ENCODE peak calls at places on chromosomes 5 and 9, in ten cellular contexts. S is IMR-90, J is adrenal gland, Q is A549, Y is body of pancreas, U is NB4, X is thyroid gland, C is right lobe of liver, K is HepG2, Z is uterus. T is an unnamed sample.

GRCh38 chr5:94471496-94471895 is 146.9 kb downstream of the KIAA0825 start:
- DNase-seq in X (no peak), Y (no peak), C (no peak), S (no peak), J (no peak), U (no peak), Q (no peak), Z (no peak), K (no peak), T (no peak)

GRCh38 chr5:17132444-17133083 is 84.9 kb upstream of the BASP1 start:
- DNase-seq in Z (no peak), K (no peak), Y (no peak), S (peak), Q (peak), X (no peak), U (peak), C (no peak), J (no peak), T (no peak)

GRCh38 chr9:84839538-84839937 is 170.0 kb downstream of the NTRK2 start:
- DNase-seq in C (no peak), Y (no peak), J (no peak), U (no peak), Q (no peak), Z (no peak), K (no peak), S (no peak), X (no peak), T (no peak)

GRCh38 chr9:134210511-134210907 is 46.1 kb upstream of the RNU6ATAC start:
- DNase-seq in X (no peak), Z (no peak), U (no peak), C (peak), K (no peak), S (no peak), J (no peak), Y (no peak), Q (no peak), T (no peak)

GRCh38 chr5:77846422-77847128 is 70.4 kb upstream of the TBCA start:
- DNase-seq in C (no peak), K (no peak), X (no peak), J (no peak), U (no peak), Q (no peak), S (no peak), Z (no peak), Y (no peak), T (no peak)

GRCh38 chr5:135246923-135247795 is 151.9 kb downstream of the MACROH2A1 start:
- DNase-seq in J (peak), K (no peak), S (peak), Q (peak), X (peak), U (peak), C (no peak), Z (peak), Y (no peak), T (no peak)

GRCh38 chr5:85000671-85001070 is 616.0 kb upstream of the EDIL3 start:
- DNase-seq in U (no peak), X (no peak), J (no peak), Z (no peak), S (peak), Y (no peak), Q (no peak), K (no peak), C (no peak), T (no peak)

GRCh38 chr5:179267071-179267670 is 78.1 kb downstream of the ADAMTS2 start:
- DNase-seq in Q (no peak), K (no peak), Z (peak), J (peak), U (no peak), S (no peak), C (peak), Y (peak), X (no peak), T (no peak)

GRCh38 chr5:76388236-76388635 is 14.8 kb upstream of the IQGAP2 start:
- DNase-seq in K (no peak), U (no peak), Z (no peak), J (no peak), C (no peak), S (no peak), Q (no peak), X (no peak), Y (no peak), T (peak)

GRCh38 chr5:16808021-16808420 is 128.1 kb downstream of the MYO10 start:
- DNase-seq in S (no peak), K (no peak), Z (no peak), U (no peak), X (no peak), Q (no peak), C (no peak), J (no peak), Y (no peak), T (no peak)

GRCh38 chr9:72271617-72272478 is 93.2 kb downstream of the ZFAND5 start:
- DNase-seq in Y (peak), U (peak), Z (peak), C (no peak), Q (peak), K (peak), X (peak), S (peak), J (peak), T (peak)

GRCh38 chr5:39783756-39784421 is 359.1 kb upstream of the DAB2 start:
- DNase-seq in U (no peak), Z (no peak), Y (no peak), X (no peak), K (no peak), C (no peak), J (no peak), S (peak), Q (no peak), T (no peak)

GRCh38 chr5:86879086-86879485 is 261.3 kb downstream of the COX7C start:
- DNase-seq in J (no peak), U (no peak), Z (no peak), K (no peak), Q (no peak), S (no peak), C (no peak), X (no peak), Y (no peak), T (no peak)

GRCh38 chr5:91235194-91235793 is 147.8 kb downstream of the ARRDC3 start:
- DNase-seq in Q (no peak), S (no peak), U (no peak), K (peak), J (no peak), X (peak), C (no peak), Z (no peak), Y (no peak), T (no peak)

GRCh38 chr5:156819967-156820581 is 30.0 kb upstream of the PPP1R2B start:
- DNase-seq in S (no peak), X (no peak), Z (no peak), Q (no peak), J (no peak), Y (no peak), K (no peak), U (no peak), C (no peak), T (no peak)

GRCh38 chr9:16023466-16023865 is 470.6 kb downstream of the CCDC171 start:
- DNase-seq in Z (no peak), Q (no peak), J (no peak), X (no peak), Y (no peak), K (no peak), S (peak), U (no peak), C (no peak), T (no peak)

GRCh38 chr9:107019216-107019615 is 156.2 kb downstream of the ZNF462 start:
- DNase-seq in X (no peak), Q (no peak), Z (no peak), Y (no peak), J (no peak), K (no peak), C (no peak), U (no peak), S (peak), T (no peak)

GRCh38 chr5:40797273-40798011 is 732 bp downstream of the PRKAA1 start:
- DNase-seq in C (peak), Z (peak), K (no peak), J (peak), Y (peak), U (peak), S (peak), Q (peak), X (peak), T (peak)

GRCh38 chr5:14263700-14264099 is 120.6 kb downstream of the TRIO start:
- DNase-seq in S (no peak), Z (no peak), U (no peak), Y (no peak), C (no peak), K (no peak), Q (no peak), J (no peak), X (no peak), T (peak)

GRCh38 chr5:14266171-14266570 is 123.0 kb downstream of the TRIO start:
- DNase-seq in S (no peak), K (no peak), Q (no peak), U (no peak), X (no peak), Z (no peak), C (no peak), J (no peak), Y (no peak), T (no peak)

GRCh38 chr5:14266686-14267085 is 123.5 kb downstream of the TRIO start:
- DNase-seq in Q (no peak), J (no peak), Z (no peak), C (no peak), X (no peak), Y (no peak), U (peak), K (no peak), S (no peak), T (no peak)

GRCh38 chr5:14265574-14265973 is 122.4 kb downstream of the TRIO start:
- DNase-seq in Z (no peak), K (peak), Y (no peak), C (no peak), Q (peak), J (no peak), U (no peak), X (no peak), S (peak), T (no peak)

GRCh38 chr5:14264605-14265316 is 121.6 kb downstream of the TRIO start:
- DNase-seq in C (peak), X (peak), S (peak), Y (peak), U (peak), J (peak), Z (peak), Q (peak), K (peak), T (peak)
- H3K4me3 ChIP-seq in C (peak), X (no peak), S (no peak), Y (no peak), U (peak), J (no peak), Z (peak), Q (peak), K (peak), T (peak)

DNA sequence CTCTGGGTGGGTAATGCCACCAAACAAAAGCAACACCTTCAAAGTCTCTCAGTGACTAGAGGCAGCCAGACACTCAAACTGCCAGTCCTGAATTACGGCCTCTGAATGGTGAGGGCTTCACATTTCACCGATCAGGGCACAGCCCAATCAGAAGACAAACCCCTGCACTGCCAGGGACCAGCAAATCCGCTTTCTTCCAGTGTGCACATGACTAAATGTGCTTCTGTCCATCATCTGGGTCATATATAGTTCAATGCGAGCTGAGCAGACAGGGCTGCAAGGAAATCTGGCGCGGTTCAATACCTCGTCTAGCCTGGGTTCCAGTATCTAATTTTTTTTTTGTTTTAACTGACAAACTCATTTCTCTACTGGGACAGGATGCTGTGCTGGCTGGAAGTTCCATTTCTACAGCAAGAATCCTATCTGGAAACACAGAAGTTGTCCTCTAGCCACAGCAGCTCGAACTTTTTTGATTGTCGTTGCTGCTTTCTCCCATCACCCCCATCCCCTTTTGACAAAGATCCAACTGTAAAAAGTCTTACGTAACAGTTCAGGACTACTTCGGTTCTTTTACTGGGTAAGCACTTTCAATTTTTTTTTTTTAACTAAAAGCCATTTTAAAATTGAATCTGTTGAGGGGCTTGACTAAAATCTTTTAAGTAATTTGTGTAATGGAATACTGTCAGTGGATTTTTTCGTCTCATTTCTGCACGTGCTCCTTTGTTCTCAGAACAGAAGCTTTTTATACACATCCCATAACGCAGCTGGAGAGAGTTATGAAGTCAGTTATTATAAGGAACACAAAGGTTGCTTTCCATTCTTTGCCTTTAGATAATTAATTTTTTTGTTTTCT is 112.7 kb downstream of the NR6A1 start:
- DNase-seq in K (peak), Z (peak), C (peak), U (peak), Q (peak), J (peak), Y (peak), S (peak), X (peak), T (peak)
- TF ChIP-seq POLR2A in K (peak), Z (no peak), C (peak), U (peak), Q (peak), J (peak), Y (peak), S (peak), X (peak), T (peak)

GRCh38 chr5:151068189-151068570 is 12.7 kb downstream of the TNIP1 start:
- DNase-seq in Q (no peak), Z (no peak), K (no peak), J (no peak), X (no peak), C (no peak), Y (no peak), S (peak), U (no peak), T (no peak)

GRCh38 chr5:151065609-151066008 is 15.2 kb downstream of the TNIP1 start:
- DNase-seq in U (no peak), C (no peak), J (no peak), Y (no peak), X (no peak), Z (no peak), Q (no peak), K (no peak), S (no peak), T (no peak)

GRCh38 chr5:151068571-151069197 is 12.2 kb downstream of the TNIP1 start:
- DNase-seq in U (no peak), S (peak), C (no peak), Z (no peak), Q (no peak), X (peak), K (no peak), J (no peak), Y (no peak), T (no peak)

GRCh38 chr5:151067632-151068031 is 13.2 kb downstream of the TNIP1 start:
- DNase-seq in J (no peak), C (no peak), Z (no peak), S (no peak), K (no peak), X (no peak), Y (no peak), Q (no peak), U (no peak), T (no peak)

GRCh38 chr5:151066920-151067319 is 13.9 kb downstream of the TNIP1 start:
- DNase-seq in C (no peak), K (no peak), Q (no peak), U (no peak), Z (no peak), J (no peak), X (no peak), Y (no peak), S (no peak), T (no peak)
- H3K4me3 ChIP-seq in C (no peak), K (no peak), Q (no peak), U (no peak), Z (no peak), J (no peak), X (no peak), Y (no peak), S (no peak), T (no peak)

DNA sequence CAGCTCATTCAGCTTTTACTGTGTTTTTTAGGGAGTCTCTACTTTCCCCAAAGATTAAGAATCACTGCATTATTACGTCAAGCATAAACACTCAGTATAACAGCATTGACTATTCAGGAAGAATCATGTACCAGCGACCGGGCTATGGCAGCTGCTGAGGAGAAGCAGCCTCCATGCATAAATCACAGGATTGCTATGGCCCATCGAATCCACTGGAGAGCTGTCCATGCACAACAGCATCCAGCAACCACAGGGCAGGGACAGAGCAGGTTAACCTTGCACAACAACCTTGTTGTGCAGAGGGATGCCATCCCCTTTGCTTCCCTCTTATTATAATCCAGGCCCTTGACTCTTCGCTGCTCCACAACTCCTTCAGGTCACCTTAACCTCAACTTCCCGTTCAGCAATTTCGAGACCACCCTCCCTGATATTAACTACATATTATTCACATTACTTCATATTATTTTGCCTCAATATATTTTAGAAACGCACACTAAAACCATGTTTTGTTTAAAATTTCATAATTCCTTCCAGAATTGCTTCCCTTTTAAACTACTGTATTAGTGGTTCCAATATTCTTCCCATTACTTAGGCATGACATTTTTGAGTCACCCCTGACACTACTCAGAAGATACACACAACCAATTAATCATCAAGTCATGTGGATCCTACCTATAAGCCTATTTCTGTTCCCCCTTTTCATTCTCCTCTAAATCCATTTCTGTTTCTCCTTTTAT is 991 bp downstream of the IARS1 start:
- DNase-seq in C (no peak), Z (no peak), K (peak), Y (no peak), Q (peak), U (peak), X (peak), S (peak), J (no peak), T (no peak)
- TF ChIP-seq POLR2A in C (no peak), Z (no peak), K (peak), Y (no peak), Q (no peak), U (no peak), X (no peak), S (no peak), J (no peak), T (no peak)

GRCh38 chr9:88651682-88652633 is 117.0 kb downstream of the NXNL2 start:
- DNase-seq in Q (peak), J (peak), Y (peak), K (no peak), C (peak), U (peak), X (peak), Z (peak), S (peak), T (peak)
- H3K4me3 ChIP-seq in Q (no peak), J (no peak), Y (no peak), K (no peak), C (no peak), U (no peak), X (no peak), Z (no peak), S (no peak), T (no peak)

DNA sequence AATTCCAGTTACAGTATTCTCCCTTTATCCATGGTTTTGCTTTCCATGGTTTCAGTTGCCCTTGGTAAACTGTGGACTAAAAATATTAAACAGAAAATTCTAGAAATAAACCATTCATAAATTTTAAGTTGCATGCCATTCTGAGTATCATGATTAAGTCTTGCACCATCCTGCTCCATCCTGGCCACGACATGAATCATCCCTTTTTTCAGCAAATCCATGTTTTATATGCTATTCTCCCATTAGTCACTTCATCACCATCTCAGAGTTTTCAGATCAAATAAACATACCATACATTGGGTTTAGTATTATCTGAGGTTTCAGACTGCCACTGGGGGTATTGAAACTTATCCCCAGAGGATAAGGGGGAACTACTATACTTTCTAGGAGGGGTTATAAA is 234.4 kb upstream of the ATP10B start:
- DNase-seq in U (no peak), X (no peak), J (no peak), Y (no peak), K (no peak), Z (no peak), C (no peak), S (peak), Q (no peak), T (no peak)
- TF ChIP-seq POLR2A in U (no peak), X (no peak), J (no peak), Y (no peak), K (no peak), Z (no peak), C (no peak), S (no peak), Q (no peak), T (no peak)

GRCh38 chr9:82247318-82247717 is 258.7 kb downstream of the SPATA31D1 start:
- DNase-seq in Y (no peak), Q (no peak), Z (no peak), J (no peak), X (peak), U (peak), C (no peak), S (no peak), K (no peak), T (no peak)

DNA sequence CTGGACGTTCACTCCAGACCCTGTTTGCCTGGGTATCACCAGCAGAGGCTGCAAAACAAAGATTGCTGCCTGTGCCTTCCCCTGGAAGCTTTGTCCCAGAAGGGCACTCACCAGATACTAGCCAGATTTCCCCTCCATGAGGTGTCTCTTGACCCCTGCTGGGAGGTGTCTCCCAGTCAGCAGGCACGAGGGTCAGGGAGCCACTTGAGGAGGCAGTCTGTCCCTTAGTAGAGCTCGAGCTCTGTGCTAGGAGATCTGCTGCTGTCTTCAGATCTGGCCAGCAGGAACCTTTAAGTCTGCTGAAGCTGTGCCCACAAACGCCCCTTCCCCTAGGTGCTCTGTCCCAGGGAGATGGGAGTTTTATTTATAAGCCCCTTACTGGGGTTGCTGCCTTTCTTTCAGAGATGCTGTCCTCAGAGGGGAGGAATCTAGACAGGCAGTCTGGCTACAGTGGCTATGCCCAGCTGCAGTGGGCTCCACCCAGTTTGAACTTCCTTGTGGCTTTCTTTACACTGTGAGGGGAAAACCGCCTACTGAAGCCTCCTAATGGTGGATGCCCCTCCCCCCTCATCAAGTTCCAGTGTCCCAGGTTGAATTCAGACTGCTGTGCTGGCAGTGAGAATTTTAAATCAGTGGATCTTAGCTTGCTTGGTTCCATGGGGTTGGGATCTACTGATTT is 253.9 kb downstream of the SPATA31D1 start:
- DNase-seq in Z (no peak), S (no peak), J (no peak), Y (no peak), C (no peak), Q (no peak), U (no peak), K (no peak), X (no peak), T (no peak)
- H3K4me3 ChIP-seq in Z (no peak), S (no peak), J (no peak), Y (no peak), C (no peak), Q (no peak), U (no peak), K (no peak), X (no peak), T (no peak)

DNA sequence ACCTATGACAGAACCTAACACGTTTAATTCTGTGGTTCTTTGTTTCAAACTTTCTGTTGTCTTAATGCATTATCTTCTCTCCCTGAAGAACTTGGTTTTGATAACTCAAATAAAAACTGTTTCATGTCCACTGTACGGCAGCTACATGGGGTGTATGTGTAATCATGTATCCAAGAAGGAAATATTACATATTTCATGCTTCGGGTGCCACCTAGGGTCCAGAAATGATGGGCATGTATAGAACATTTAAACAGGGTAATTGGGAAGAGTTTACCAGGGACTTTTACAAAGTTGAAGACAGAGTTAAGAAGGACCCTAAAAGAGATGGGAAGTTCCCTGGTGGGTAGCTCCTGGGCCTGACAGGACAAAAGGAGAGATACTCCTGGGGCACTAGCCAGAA is 291.3 kb downstream of the FBXL7 start:
- DNase-seq in C (no peak), Q (no peak), K (no peak), Y (no peak), Z (no peak), S (no peak), X (no peak), J (no peak), U (no peak), T (no peak)
- TF ChIP-seq POLR2A in C (no peak), Q (no peak), K (no peak), Y (no peak), Z (no peak), S (no peak), X (no peak), J (no peak), U (no peak), T (no peak)

T was measured in prostate gland.